ENCODE peak calls at places on chromosome 21, in five cellular contexts. P is caudate nucleus; W is CD8-positive, alpha-beta memory T cell; E is tibial artery; X is CD4-positive, CD25-positive, alpha-beta regulatory T cell. Z is an unnamed sample.

GRCh38 chr21:45377866-45378257 is 27.1 kb upstream of the COL18A1 start:
- DNase-seq in W (peak; percentile 6), X (no peak), P (no peak), E (no peak), Z (no peak)

GRCh38 chr21:42746593-42747266 is 93.3 kb downstream of the PDE9A start:
- DNase-seq in P (peak; percentile 60), E (peak; percentile 69), X (no peak), W (peak; percentile 64), Z (no peak)

GRCh38 chr21:42653492-42654061 is at the start of gene PDE9A:
- DNase-seq in P (no peak), X (no peak), W (peak; percentile 45), E (no peak), Z (no peak)

GRCh38 chr21:46035809-46036695 is 54.5 kb downstream of the COL6A1 start:
- DNase-seq in P (no peak), W (peak; percentile 43), E (no peak), X (no peak), Z (no peak)

GRCh38 chr21:43922949-43923348 is 57.9 kb downstream of the AGPAT3 start:
- DNase-seq in E (no peak), X (no peak), W (no peak), P (no peak), Z (no peak)

GRCh38 chr21:29342394-29342957 is 43.8 kb downstream of the BACH1 start:
- DNase-seq in X (no peak), W (no peak), E (peak; percentile 86), P (no peak), Z (no peak)

GRCh38 chr21:14985306-14985705 is 79.5 kb downstream of the NRIP1 start:
- DNase-seq in P (no peak), W (no peak), E (no peak), X (no peak), Z (no peak)

GRCh38 chr21:41664881-41665765 is 101.7 kb downstream of the RIPK4 start:
- DNase-seq in X (no peak), P (no peak), E (peak; percentile 92), W (no peak), Z (no peak)

GRCh38 chr21:31750843-31751242 is 18.9 kb upstream of the SCAF4 start:
- DNase-seq in E (no peak), W (no peak), X (no peak), P (no peak), Z (no peak)

GRCh38 chr21:46621457-46622182 is 13.9 kb upstream of the PRMT2 start:
- DNase-seq in E (no peak), P (peak; percentile 88), W (no peak), X (no peak), Z (no peak)

GRCh38 chr21:42319368-42319767 is 4.2 kb upstream of the TFF3 start:
- DNase-seq in X (no peak), E (no peak), P (no peak), W (no peak), Z (no peak)

GRCh38 chr21:44592446-44593365 is at the start of gene KRTAP10-6:
- DNase-seq in X (no peak), E (peak; percentile 59), P (no peak), W (no peak), Z (peak; percentile 65)

GRCh38 chr21:19236209-19236608 is 832.6 kb upstream of the TMPRSS15 start:
- DNase-seq in P (no peak), W (no peak), X (no peak), E (no peak), Z (no peak)

GRCh38 chr21:41933259-41934079 is 20.3 kb downstream of the C2CD2 start:
- DNase-seq in E (no peak), X (no peak), P (no peak), W (no peak), Z (no peak)

GRCh38 chr21:41500931-41501381 is 7.0 kb downstream of the TMPRSS2 start:
- DNase-seq in E (no peak), P (no peak), X (no peak), W (no peak), Z (no peak)

GRCh38 chr21:29077651-29078090 is 4.2 kb upstream of the CCT8 start:
- DNase-seq in X (no peak), P (no peak), W (no peak), E (no peak), Z (no peak)

GRCh38 chr21:45383111-45383614 is 21.8 kb upstream of the COL18A1 start:
- DNase-seq in P (no peak), X (no peak), W (peak; percentile 26), E (peak; percentile 61), Z (no peak)

GRCh38 chr21:45267390-45267760 is 20.3 kb downstream of the POFUT2 start:
- DNase-seq in W (no peak), X (no peak), E (peak; percentile 29), P (no peak), Z (no peak)

GRCh38 chr21:31030367-31031106 is 7.7 kb downstream of the KRTAP19-8 start:
- DNase-seq in P (no peak), E (no peak), X (no peak), W (no peak), Z (no peak)

GRCh38 chr21:18603246-18603645 is 199.7 kb upstream of the TMPRSS15 start:
- DNase-seq in E (no peak), P (no peak), W (no peak), X (no peak), Z (no peak)

GRCh38 chr21:45309069-45309521 is 21.4 kb upstream of the POFUT2 start:
- DNase-seq in W (peak; percentile 54), E (peak; percentile 89), X (no peak), P (no peak), Z (no peak)

GRCh38 chr21:45457161-45457831 is 52.3 kb downstream of the COL18A1 start:
- DNase-seq in X (no peak), P (no peak), W (peak; percentile 28), E (no peak), Z (no peak)

DNA sequence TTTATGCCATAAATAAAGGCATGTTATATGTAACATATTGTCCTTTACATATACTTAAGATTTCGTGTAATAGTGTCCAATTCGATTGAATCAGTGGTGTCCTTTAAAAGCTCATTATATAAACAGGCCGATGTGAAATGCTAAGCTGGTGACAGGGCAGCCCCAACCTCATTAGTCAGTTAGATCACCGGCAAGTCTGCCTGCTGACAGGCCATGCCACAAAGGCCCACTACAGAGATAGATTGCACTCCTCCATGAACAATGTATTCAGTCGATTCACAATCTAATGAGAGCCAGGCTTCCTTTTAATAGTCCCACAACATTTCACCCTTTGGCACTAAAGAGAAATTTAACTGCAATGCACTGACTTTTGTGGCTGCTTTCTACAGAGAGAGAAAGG is 298.0 kb downstream of the PCP4 start:
- DNase-seq in X (no peak), W (no peak), E (no peak), P (no peak), Z (no peak)
- H3K27ac ChIP-seq in X (no peak overlapping the region), W (no peak overlapping the region), E (no peak overlapping the region), P (no peak overlapping the region), Z (no peak overlapping the region)

GRCh38 chr21:16196521-16197208 is 466.9 kb downstream of the USP25 start:
- DNase-seq in X (no peak), W (no peak), E (no peak), P (no peak), Z (no peak)
- H3K27ac ChIP-seq in X (no peak overlapping the region), W (no peak overlapping the region), E (peak overlapping the region; percentile 67), P (peak overlapping the region; percentile 90), Z (peak overlapping the region; percentile 90)

GRCh38 chr21:25625036-25625435 is 14.0 kb upstream of the JAM2 start:
- DNase-seq in X (no peak), W (no peak), P (no peak), E (no peak), Z (no peak)

GRCh38 chr21:25624511-25624910 is 14.5 kb upstream of the JAM2 start:
- DNase-seq in W (no peak), X (no peak), P (no peak), E (no peak), Z (no peak)

DNA sequence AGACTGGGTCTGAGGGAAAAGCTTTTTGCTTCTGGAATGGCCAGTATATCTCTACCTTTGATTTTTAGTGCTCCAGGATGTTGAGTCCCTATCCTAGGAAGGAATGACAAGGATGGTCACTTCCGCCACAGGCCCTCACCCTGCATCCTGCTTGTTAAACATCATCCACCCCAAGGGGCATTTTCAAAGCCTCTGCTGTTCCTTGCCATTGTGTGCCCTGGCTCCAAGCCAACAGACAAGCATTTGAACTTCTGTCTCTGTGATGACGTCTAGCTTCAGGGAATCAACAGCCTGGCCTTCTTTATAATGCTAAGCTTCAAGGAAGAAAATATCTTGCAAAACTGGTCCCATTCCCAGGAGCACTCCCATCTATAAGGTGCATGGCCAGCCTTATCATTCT is 12.3 kb upstream of the JAM2 start:
- DNase-seq in W (no peak), X (no peak), E (no peak), P (no peak), Z (no peak)
- H3K27ac ChIP-seq in W (no peak overlapping the region), X (no peak overlapping the region), E (no peak overlapping the region), P (no peak overlapping the region), Z (no peak overlapping the region)

DNA sequence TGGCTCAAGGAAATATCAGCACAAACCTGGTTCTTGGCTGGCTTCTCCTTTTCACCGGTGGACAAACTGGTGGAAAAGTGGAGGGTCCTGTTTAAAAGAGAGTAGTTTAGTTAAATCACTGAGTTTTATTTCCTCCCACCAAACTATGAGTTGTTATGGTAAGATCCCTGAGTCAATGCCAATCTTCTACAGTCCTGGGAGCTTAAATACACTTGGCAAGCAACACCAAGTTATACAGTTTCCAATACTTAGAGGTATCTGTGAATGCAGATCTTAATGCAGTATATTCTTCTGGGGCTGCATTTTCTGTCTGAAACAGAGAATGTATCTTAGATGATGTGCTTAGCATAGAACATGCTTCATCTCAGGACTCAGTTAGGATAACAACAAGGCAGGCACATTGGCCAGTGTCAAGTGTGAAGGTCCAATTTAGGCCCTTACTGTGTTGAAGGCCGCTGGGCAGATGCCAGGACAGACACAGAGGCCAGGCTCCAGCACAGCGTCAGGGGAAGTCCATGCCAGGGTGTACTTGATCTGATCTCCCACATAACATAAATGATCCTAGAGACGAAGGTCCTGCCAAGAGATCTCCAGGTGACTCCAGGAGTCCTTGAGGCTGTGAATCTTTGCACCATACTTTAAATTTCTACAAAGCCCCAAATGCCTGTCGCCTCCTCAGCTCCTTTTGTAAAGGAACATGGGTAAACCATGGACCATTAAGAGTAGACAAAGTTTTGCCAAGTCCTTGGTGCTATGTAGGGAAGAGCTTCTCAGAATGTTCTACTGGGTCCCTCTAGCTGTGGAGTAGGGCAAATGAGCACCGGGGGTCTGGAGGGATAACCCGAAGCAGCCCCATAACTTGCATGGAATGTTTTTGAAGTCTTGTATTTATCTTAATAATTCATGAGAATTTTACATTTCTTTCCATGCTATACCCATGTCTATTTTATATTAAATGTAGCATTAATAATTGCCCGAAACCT is 76.8 kb downstream of the KCNJ15 start:
- DNase-seq in E (peak; percentile 60), W (no peak), P (no peak), X (no peak), Z (no peak)
- H3K27ac ChIP-seq in E (no peak overlapping the region), W (no peak overlapping the region), P (no peak overlapping the region), X (no peak overlapping the region), Z (no peak overlapping the region)

GRCh38 chr21:36688324-36688723 is 10.6 kb upstream of the SIM2 start:
- DNase-seq in X (no peak), P (no peak), E (no peak), W (no peak), Z (no peak)
- H3K27ac ChIP-seq in X (no peak overlapping the region), P (no peak overlapping the region), E (no peak overlapping the region), W (no peak overlapping the region), Z (no peak overlapping the region)

Z was measured in vagina.